ENCODE peak calls at places on chromosome 5, in eight cellular contexts. One of them, this sample, is unnamed.

GRCh38 chr5:91052977-91053732 is 330.0 kb downstream of the ARRDC3 start:
- DNase-seq in stomach: no peak
- DNase-seq in CD8-positive, alpha-beta T cell: no peak
- DNase-seq in prostate gland: no peak
- DNase-seq in PC-9: no peak
- DNase-seq in pancreas: no peak
- DNase-seq in sigmoid colon: no peak
- DNase-seq in mesendoderm: no peak
- DNase-seq in this sample: no peak

GRCh38 chr5:146291421-146292074 is 47.1 kb upstream of the POU4F3 start:
- DNase-seq in pancreas: no peak
- DNase-seq in CD8-positive, alpha-beta T cell: no peak
- DNase-seq in mesendoderm: peak; percentile 60
- DNase-seq in prostate gland: no peak
- DNase-seq in PC-9: no peak
- DNase-seq in stomach: no peak
- DNase-seq in sigmoid colon: no peak
- DNase-seq in this sample: no peak

GRCh38 chr5:76326559-76327351 is 76.3 kb upstream of the IQGAP2 start:
- DNase-seq in prostate gland: no peak
- DNase-seq in pancreas: no peak
- DNase-seq in mesendoderm: peak; percentile 74
- DNase-seq in sigmoid colon: no peak
- DNase-seq in stomach: no peak
- DNase-seq in PC-9: no peak
- DNase-seq in CD8-positive, alpha-beta T cell: no peak
- DNase-seq in this sample: no peak

GRCh38 chr5:172944741-172945140 is 14.5 kb upstream of the RPL26L1 start:
- DNase-seq in stomach: no peak
- DNase-seq in PC-9: no peak
- DNase-seq in pancreas: peak; percentile 47
- DNase-seq in CD8-positive, alpha-beta T cell: no peak
- DNase-seq in prostate gland: no peak
- DNase-seq in mesendoderm: no peak
- DNase-seq in sigmoid colon: no peak
- DNase-seq in this sample: no peak

GRCh38 chr5:169856571-169856970 is 123.7 kb downstream of the INSYN2B start:
- DNase-seq in mesendoderm: peak; percentile 74
- DNase-seq in PC-9: no peak
- DNase-seq in stomach: no peak
- DNase-seq in CD8-positive, alpha-beta T cell: no peak
- DNase-seq in sigmoid colon: no peak
- DNase-seq in prostate gland: no peak
- DNase-seq in pancreas: no peak
- DNase-seq in this sample: no peak

GRCh38 chr5:170563808-170564207 is 60.0 kb downstream of the KCNIP1 start:
- DNase-seq in prostate gland: no peak
- DNase-seq in PC-9: no peak
- DNase-seq in sigmoid colon: no peak
- DNase-seq in stomach: no peak
- DNase-seq in CD8-positive, alpha-beta T cell: no peak
- DNase-seq in pancreas: no peak
- DNase-seq in mesendoderm: no peak
- DNase-seq in this sample: no peak

GRCh38 chr5:178212241-178213002 is 8.1 kb downstream of the HNRNPAB start:
- DNase-seq in PC-9: no peak
- DNase-seq in pancreas: no peak
- DNase-seq in mesendoderm: no peak
- DNase-seq in stomach: no peak
- DNase-seq in sigmoid colon: no peak
- DNase-seq in CD8-positive, alpha-beta T cell: no peak
- DNase-seq in prostate gland: no peak
- DNase-seq in this sample: no peak

GRCh38 chr5:178690208-178690607 is 40.3 kb downstream of the ZNF354A start:
- DNase-seq in CD8-positive, alpha-beta T cell: no peak
- DNase-seq in sigmoid colon: no peak
- DNase-seq in pancreas: no peak
- DNase-seq in prostate gland: no peak
- DNase-seq in mesendoderm: no peak
- DNase-seq in stomach: no peak
- DNase-seq in PC-9: no peak
- DNase-seq in this sample: no peak

GRCh38 chr5:13567819-13568218 is 376.7 kb downstream of the DNAH5 start:
- DNase-seq in PC-9: peak; percentile 18
- DNase-seq in prostate gland: no peak
- DNase-seq in sigmoid colon: no peak
- DNase-seq in CD8-positive, alpha-beta T cell: no peak
- DNase-seq in mesendoderm: peak; percentile 51
- DNase-seq in pancreas: no peak
- DNase-seq in stomach: no peak
- DNase-seq in this sample: no peak

GRCh38 chr5:174309131-174309845 is 263.8 kb downstream of the NSG2 start:
- DNase-seq in PC-9: no peak
- DNase-seq in mesendoderm: no peak
- DNase-seq in pancreas: no peak
- DNase-seq in CD8-positive, alpha-beta T cell: no peak
- DNase-seq in prostate gland: no peak
- DNase-seq in sigmoid colon: no peak
- DNase-seq in stomach: no peak
- DNase-seq in this sample: no peak

GRCh38 chr5:150279618-150280017 is 10.0 kb downstream of the CAMK2A start:
- DNase-seq in sigmoid colon: no peak
- DNase-seq in mesendoderm: no peak
- DNase-seq in pancreas: no peak
- DNase-seq in PC-9: no peak
- DNase-seq in stomach: no peak
- DNase-seq in CD8-positive, alpha-beta T cell: no peak
- DNase-seq in prostate gland: no peak
- DNase-seq in this sample: no peak

GRCh38 chr5:160923927-160924705 is 72.1 kb upstream of the ATP10B start:
- DNase-seq in prostate gland: peak; percentile 84
- DNase-seq in PC-9: peak; percentile 45
- DNase-seq in mesendoderm: peak; percentile 84
- DNase-seq in sigmoid colon: no peak
- DNase-seq in pancreas: no peak
- DNase-seq in stomach: peak; percentile 95
- DNase-seq in CD8-positive, alpha-beta T cell: no peak
- DNase-seq in this sample: no peak

GRCh38 chr5:157740211-157740610 is 3.3 kb upstream of the LSM11 start:
- DNase-seq in stomach: no peak
- DNase-seq in CD8-positive, alpha-beta T cell: no peak
- DNase-seq in pancreas: no peak
- DNase-seq in prostate gland: no peak
- DNase-seq in sigmoid colon: no peak
- DNase-seq in mesendoderm: peak; percentile 71
- DNase-seq in PC-9: peak; percentile 19
- DNase-seq in this sample: no peak

GRCh38 chr5:167916706-167917105 is 374.7 kb upstream of the WWC1 start:
- DNase-seq in sigmoid colon: peak; percentile 71
- DNase-seq in PC-9: no peak
- DNase-seq in CD8-positive, alpha-beta T cell: no peak
- DNase-seq in mesendoderm: peak; percentile 85
- DNase-seq in pancreas: no peak
- DNase-seq in prostate gland: no peak
- DNase-seq in stomach: no peak
- DNase-seq in this sample: no peak

GRCh38 chr5:178590924-178591423 is 781 bp upstream of the COL23A1 start:
- DNase-seq in stomach: no peak
- DNase-seq in pancreas: no peak
- DNase-seq in PC-9: no peak
- DNase-seq in mesendoderm: no peak
- DNase-seq in prostate gland: no peak
- DNase-seq in sigmoid colon: no peak
- DNase-seq in CD8-positive, alpha-beta T cell: no peak
- DNase-seq in this sample: no peak

DNA sequence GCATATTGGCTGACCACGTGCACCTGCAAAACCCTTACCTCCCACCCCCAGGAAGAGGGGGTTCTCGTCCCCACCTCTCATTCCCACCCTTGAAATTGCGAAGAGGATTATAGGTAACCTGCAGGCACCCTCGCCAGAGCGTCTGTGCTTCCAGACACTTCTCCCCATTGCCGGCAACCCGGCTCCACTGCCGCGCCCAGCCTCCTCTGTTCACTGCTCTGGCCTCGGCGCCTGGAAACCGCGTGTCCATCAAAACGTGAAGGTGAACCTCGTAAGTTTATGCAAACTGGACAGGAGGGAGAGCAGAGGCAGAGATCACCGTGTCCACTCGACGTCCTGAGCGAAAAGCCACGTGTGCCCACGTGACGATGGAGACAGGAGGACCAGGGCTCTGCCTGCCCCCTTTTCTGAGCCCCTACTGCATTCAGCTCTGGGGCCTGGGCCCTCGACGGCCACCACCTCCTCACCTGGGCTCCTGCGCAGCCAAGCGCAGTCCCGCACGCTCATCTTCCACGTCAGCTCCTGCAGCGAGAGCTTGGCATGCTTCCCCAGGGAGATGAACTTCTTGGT is 1.9 kb downstream of the TERT start:
- DNase-seq in pancreas: no peak
- DNase-seq in sigmoid colon: peak; percentile 46
- DNase-seq in CD8-positive, alpha-beta T cell: no peak
- DNase-seq in PC-9: no peak
- DNase-seq in stomach: no peak
- DNase-seq in mesendoderm: no peak
- DNase-seq in prostate gland: no peak
- DNase-seq in this sample: no peak
- H3K4me1 ChIP-seq in pancreas: peaks cover 6% of the 10 kb centered on the region
- H3K4me1 ChIP-seq in sigmoid colon: no peaks in the 10 kb centered on the region
- H3K4me1 ChIP-seq in CD8-positive, alpha-beta T cell: peaks cover 8% of the 10 kb centered on the region
- H3K4me1 ChIP-seq in PC-9: no peaks in the 10 kb centered on the region
- H3K4me1 ChIP-seq in stomach: peaks cover 10% of the 10 kb centered on the region
- H3K4me1 ChIP-seq in mesendoderm: no peaks in the 10 kb centered on the region
- H3K4me1 ChIP-seq in prostate gland: no peaks in the 10 kb centered on the region
- H3K4me1 ChIP-seq in this sample: no peaks in the 10 kb centered on the region

GRCh38 chr5:155311721-155312120 is 298.2 kb downstream of the KIF4B start:
- DNase-seq in stomach: no peak
- DNase-seq in CD8-positive, alpha-beta T cell: no peak
- DNase-seq in sigmoid colon: no peak
- DNase-seq in pancreas: no peak
- DNase-seq in mesendoderm: no peak
- DNase-seq in PC-9: no peak
- DNase-seq in prostate gland: no peak
- DNase-seq in this sample: no peak
- H3K4me3 ChIP-seq in stomach: no peak overlapping the region
- H3K4me3 ChIP-seq in CD8-positive, alpha-beta T cell: no peak overlapping the region
- H3K4me3 ChIP-seq in sigmoid colon: no peak overlapping the region
- H3K4me3 ChIP-seq in pancreas: no peak overlapping the region
- H3K4me3 ChIP-seq in mesendoderm: no peak overlapping the region
- H3K4me3 ChIP-seq in PC-9: no peak overlapping the region
- H3K4me3 ChIP-seq in prostate gland: no peak overlapping the region
- H3K4me3 ChIP-seq in this sample: no peak overlapping the region

GRCh38 chr5:125489146-125489545 is 742.7 kb upstream of the ZNF608 start:
- DNase-seq in prostate gland: no peak
- DNase-seq in PC-9: no peak
- DNase-seq in sigmoid colon: no peak
- DNase-seq in mesendoderm: no peak
- DNase-seq in CD8-positive, alpha-beta T cell: no peak
- DNase-seq in stomach: no peak
- DNase-seq in pancreas: no peak
- DNase-seq in this sample: no peak

GRCh38 chr5:125485003-125485641 is 738.7 kb upstream of the ZNF608 start:
- DNase-seq in PC-9: no peak
- DNase-seq in pancreas: no peak
- DNase-seq in stomach: no peak
- DNase-seq in mesendoderm: peak; percentile 54
- DNase-seq in CD8-positive, alpha-beta T cell: no peak
- DNase-seq in sigmoid colon: peak; percentile 88
- DNase-seq in prostate gland: peak; percentile 83
- DNase-seq in this sample: peak; percentile 32

GRCh38 chr5:125484272-125485002 is 738.0 kb upstream of the ZNF608 start:
- DNase-seq in mesendoderm: no peak
- DNase-seq in stomach: peak; percentile 82
- DNase-seq in pancreas: no peak
- DNase-seq in CD8-positive, alpha-beta T cell: no peak
- DNase-seq in sigmoid colon: peak; percentile 95
- DNase-seq in PC-9: no peak
- DNase-seq in prostate gland: peak; percentile 74
- DNase-seq in this sample: peak; percentile 34

GRCh38 chr5:125486634-125487033 is 740.2 kb upstream of the ZNF608 start:
- DNase-seq in PC-9: no peak
- DNase-seq in pancreas: no peak
- DNase-seq in stomach: no peak
- DNase-seq in CD8-positive, alpha-beta T cell: no peak
- DNase-seq in prostate gland: no peak
- DNase-seq in sigmoid colon: no peak
- DNase-seq in mesendoderm: no peak
- DNase-seq in this sample: no peak

DNA sequence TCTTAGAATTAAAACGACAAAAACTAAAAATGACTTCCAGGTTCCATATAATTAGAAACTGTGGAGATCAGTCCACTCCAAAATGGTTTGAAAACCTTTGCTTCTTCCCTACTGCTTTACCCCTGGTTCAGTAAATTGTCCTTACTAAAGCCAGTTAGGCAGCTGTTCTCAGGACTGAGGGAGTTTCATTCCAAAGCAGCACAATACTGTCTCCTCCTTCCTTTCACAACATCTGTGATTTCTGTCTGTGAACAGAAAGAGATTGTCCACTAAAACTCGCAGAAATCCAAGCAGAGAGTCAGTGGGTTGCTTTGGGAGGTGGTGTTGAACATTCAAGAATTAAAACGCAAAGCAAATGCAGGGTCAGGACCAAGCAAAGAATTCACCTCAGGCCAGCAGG is 740.8 kb upstream of the ZNF608 start:
- DNase-seq in prostate gland: no peak
- DNase-seq in CD8-positive, alpha-beta T cell: no peak
- DNase-seq in sigmoid colon: no peak
- DNase-seq in pancreas: no peak
- DNase-seq in mesendoderm: no peak
- DNase-seq in PC-9: no peak
- DNase-seq in stomach: no peak
- DNase-seq in this sample: no peak
- H3K4me1 ChIP-seq in prostate gland: peaks cover 9% of the 10 kb centered on the region
- H3K4me1 ChIP-seq in CD8-positive, alpha-beta T cell: no peaks in the 10 kb centered on the region
- H3K4me1 ChIP-seq in sigmoid colon: peaks cover 36% of the 10 kb centered on the region
- H3K4me1 ChIP-seq in pancreas: no peaks in the 10 kb centered on the region
- H3K4me1 ChIP-seq in mesendoderm: peaks cover 3% of the 10 kb centered on the region
- H3K4me1 ChIP-seq in PC-9: peaks cover 41% of the 10 kb centered on the region
- H3K4me1 ChIP-seq in stomach: peaks cover 17% of the 10 kb centered on the region
- H3K4me1 ChIP-seq in this sample: peaks cover 20% of the 10 kb centered on the region

GRCh38 chr5:141001466-141001853 is 35.2 kb downstream of the PCDHAC2 start:
- DNase-seq in mesendoderm: peak; percentile 61
- DNase-seq in sigmoid colon: no peak
- DNase-seq in stomach: no peak
- DNase-seq in PC-9: peak; percentile 67
- DNase-seq in pancreas: no peak
- DNase-seq in CD8-positive, alpha-beta T cell: no peak
- DNase-seq in prostate gland: no peak
- DNase-seq in this sample: no peak
- H3K4me3 ChIP-seq in mesendoderm: peak overlapping the region; percentile 32
- H3K4me3 ChIP-seq in sigmoid colon: peak overlapping the region; percentile 27
- H3K4me3 ChIP-seq in stomach: peak overlapping the region; percentile 30
- H3K4me3 ChIP-seq in PC-9: peak overlapping the region; percentile 41
- H3K4me3 ChIP-seq in pancreas: no peak overlapping the region
- H3K4me3 ChIP-seq in CD8-positive, alpha-beta T cell: no peak overlapping the region
- H3K4me3 ChIP-seq in prostate gland: no peak overlapping the region
- H3K4me3 ChIP-seq in this sample: peak overlapping the region; percentile 56

GRCh38 chr5:139392678-139393496 is 2.0 kb downstream of the PROB1 start:
- DNase-seq in PC-9: peak; percentile 52
- DNase-seq in prostate gland: peak; percentile 55
- DNase-seq in CD8-positive, alpha-beta T cell: peak; percentile 75
- DNase-seq in stomach: peak; percentile 75
- DNase-seq in pancreas: peak; percentile 79
- DNase-seq in sigmoid colon: no peak
- DNase-seq in mesendoderm: peak; percentile 91
- DNase-seq in this sample: no peak
- H3K4me1 ChIP-seq in PC-9: peaks cover 36% of the 10 kb centered on the region
- H3K4me1 ChIP-seq in prostate gland: peaks cover 36% of the 10 kb centered on the region
- H3K4me1 ChIP-seq in CD8-positive, alpha-beta T cell: peaks cover 44% of the 10 kb centered on the region
- H3K4me1 ChIP-seq in stomach: peaks cover 27% of the 10 kb centered on the region
- H3K4me1 ChIP-seq in pancreas: peaks cover 6% of the 10 kb centered on the region
- H3K4me1 ChIP-seq in sigmoid colon: peaks cover 31% of the 10 kb centered on the region
- H3K4me1 ChIP-seq in mesendoderm: peaks cover 8% of the 10 kb centered on the region
- H3K4me1 ChIP-seq in this sample: peaks cover 9% of the 10 kb centered on the region

This sample was measured in thoracic aorta.